ENCODE peak calls at places on chromosomes 3 and 15, in five cellular contexts. N is GM12878, U is HepG2, V is K562, S is H1. A is an unnamed sample.

GRCh38 chr3:14344351-14344750 is 58.1 kb upstream of the SLC6A6 start:
- DNase-seq in N (no peak), U (no peak), V (no peak), S (no peak), A (no peak)

GRCh38 chr3:33430061-33430460 is 10.1 kb downstream of the UBP1 start:
- DNase-seq in N (no peak), U (no peak), V (no peak), S (no peak), A (no peak)

GRCh38 chr15:48861813-48862431 is 16.0 kb upstream of the EID1 start:
- DNase-seq in N (no peak), U (peak), V (peak), S (no peak), A (peak)

GRCh38 chr15:81954158-81954783 is 91.5 kb downstream of the MEX3B start:
- DNase-seq in N (no peak), U (no peak), V (no peak), S (no peak), A (no peak)

GRCh38 chr3:10154335-10155122 is 10.2 kb upstream of the IRAK2 start:
- DNase-seq in N (no peak), U (no peak), V (no peak), S (no peak), A (no peak)

GRCh38 chr3:88057650-88058321 is 1.0 kb downstream of the CGGBP1 start:
- DNase-seq in N (no peak), U (no peak), V (no peak), S (no peak), A (no peak)

GRCh38 chr15:67880651-67881182 is 40.9 kb upstream of the RNU6-1 start:
- DNase-seq in N (no peak), U (peak), V (no peak), S (no peak), A (no peak)

GRCh38 chr15:66356069-66356358 is 471 bp downstream of the TIPIN start:
- DNase-seq in N (no peak), U (no peak), V (no peak), S (no peak), A (no peak)

GRCh38 chr15:51623386-51623938 is 891 bp upstream of the DMXL2 start:
- DNase-seq in N (no peak), U (no peak), V (peak), S (no peak), A (no peak)

GRCh38 chr15:35540885-35541284 is 5.1 kb downstream of the DPH6 start:
- DNase-seq in N (no peak), U (no peak), V (no peak), S (no peak), A (no peak)

GRCh38 chr3:134344560-134344959 is 29.7 kb downstream of the AMOTL2 start:
- DNase-seq in N (no peak), U (no peak), V (no peak), S (no peak), A (no peak)

GRCh38 chr3:156620260-156620659 is 54.1 kb upstream of the TIPARP start:
- DNase-seq in N (no peak), U (peak), V (peak), S (no peak), A (no peak)

GRCh38 chr15:85618956-85619491 is 175.7 kb downstream of the KLHL25 start:
- DNase-seq in N (no peak), U (no peak), V (no peak), S (no peak), A (no peak)

GRCh38 chr3:11300970-11301369 is 28.8 kb downstream of the ATG7 start:
- DNase-seq in N (peak), U (no peak), V (no peak), S (no peak), A (no peak)

GRCh38 chr3:76943671-76944070 is 96.2 kb upstream of the ROBO2 start:
- DNase-seq in N (no peak), U (no peak), V (no peak), S (no peak), A (no peak)

GRCh38 chr3:194884649-194885315 is 199.1 kb downstream of the FAM43A start:
- DNase-seq in N (no peak), U (no peak), V (no peak), S (peak), A (no peak)

GRCh38 chr3:73212683-73213082 is 151.2 kb downstream of the EBLN2 start:
- DNase-seq in N (no peak), U (no peak), V (no peak), S (no peak), A (no peak)

GRCh38 chr15:99963096-99963825 is 230.0 kb upstream of the LYSMD4 start:
- DNase-seq in N (no peak), U (no peak), V (no peak), S (no peak), A (no peak)

GRCh38 chr3:168071971-168072645 is 23.6 kb downstream of the GOLIM4 start:
- DNase-seq in N (no peak), U (no peak), V (no peak), S (no peak), A (no peak)

GRCh38 chr3:131217296-131217741 is 164.3 kb upstream of the NUDT16 start:
- DNase-seq in N (no peak), U (no peak), V (no peak), S (no peak), A (no peak)

GRCh38 chr3:164620956-164621355 is 457.3 kb downstream of the SI start:
- DNase-seq in N (no peak), U (no peak), V (no peak), S (no peak), A (no peak)

GRCh38 chr3:37726445-37727000 is 135.2 kb upstream of the CTDSPL start:
- DNase-seq in N (no peak), U (no peak), V (no peak), S (no peak), A (no peak)

GRCh38 chr3:9746330-9746729 is 3.4 kb upstream of the OGG1 start:
- DNase-seq in N (no peak), U (no peak), V (no peak), S (no peak), A (no peak)

GRCh38 chr3:20264900-20265567 is 79.0 kb upstream of the SGO1 start:
- DNase-seq in N (no peak), U (no peak), V (no peak), S (no peak), A (no peak)

GRCh38 chr3:111828506-111828905 is 30.6 kb upstream of the PHLDB2 start:
- DNase-seq in N (no peak), U (no peak), V (no peak), S (no peak), A (no peak)

GRCh38 chr3:153442386-153442785 is 280.4 kb downstream of the RAP2B start:
- DNase-seq in N (no peak), U (no peak), V (no peak), S (no peak), A (no peak)

GRCh38 chr15:98405013-98405412 is 243.3 kb upstream of the IGF1R start:
- DNase-seq in N (no peak), U (no peak), V (no peak), S (no peak), A (no peak)

GRCh38 chr3:72661115-72661457 is 187.2 kb downstream of the SHQ1 start:
- DNase-seq in N (no peak), U (no peak), V (no peak), S (no peak), A (peak)

GRCh38 chr3:195249057-195249770 is 21.7 kb downstream of the XXYLT1 start:
- DNase-seq in N (no peak), U (no peak), V (no peak), S (peak), A (no peak)

DNA sequence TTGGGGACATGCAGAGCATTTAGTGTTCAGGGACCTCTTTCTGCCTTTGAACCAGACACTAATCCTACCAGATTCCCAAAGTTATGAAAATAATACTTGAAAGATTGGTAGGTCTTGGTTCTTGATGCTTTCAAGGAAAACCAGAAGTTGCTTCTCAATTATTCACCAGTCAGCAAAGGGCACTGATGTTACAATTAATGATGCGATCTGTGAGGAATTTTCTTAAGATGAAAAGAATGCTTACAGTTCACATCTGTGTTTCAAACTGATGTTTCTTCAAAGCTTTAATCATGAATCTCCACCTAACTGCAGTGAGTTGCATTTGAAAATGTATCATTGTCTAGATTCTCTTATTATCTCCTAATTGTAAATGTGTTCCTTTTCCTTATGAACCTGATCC is 161.0 kb downstream of the NAALADL2 start:
- DNase-seq in N (no peak), U (no peak), V (no peak), S (no peak), A (no peak)
- TF ChIP-seq ZNF274 in N (no peak), U (no peak), V (no peak), S (no peak), A (no peak)

GRCh38 chr3:30319713-30320112 is 286.7 kb upstream of the TGFBR2 start:
- DNase-seq in N (no peak), U (peak), V (no peak), S (peak), A (peak)
- TF ChIP-seq JUND in N (no peak), U (no peak), V (no peak), S (no peak), A (no peak)

DNA sequence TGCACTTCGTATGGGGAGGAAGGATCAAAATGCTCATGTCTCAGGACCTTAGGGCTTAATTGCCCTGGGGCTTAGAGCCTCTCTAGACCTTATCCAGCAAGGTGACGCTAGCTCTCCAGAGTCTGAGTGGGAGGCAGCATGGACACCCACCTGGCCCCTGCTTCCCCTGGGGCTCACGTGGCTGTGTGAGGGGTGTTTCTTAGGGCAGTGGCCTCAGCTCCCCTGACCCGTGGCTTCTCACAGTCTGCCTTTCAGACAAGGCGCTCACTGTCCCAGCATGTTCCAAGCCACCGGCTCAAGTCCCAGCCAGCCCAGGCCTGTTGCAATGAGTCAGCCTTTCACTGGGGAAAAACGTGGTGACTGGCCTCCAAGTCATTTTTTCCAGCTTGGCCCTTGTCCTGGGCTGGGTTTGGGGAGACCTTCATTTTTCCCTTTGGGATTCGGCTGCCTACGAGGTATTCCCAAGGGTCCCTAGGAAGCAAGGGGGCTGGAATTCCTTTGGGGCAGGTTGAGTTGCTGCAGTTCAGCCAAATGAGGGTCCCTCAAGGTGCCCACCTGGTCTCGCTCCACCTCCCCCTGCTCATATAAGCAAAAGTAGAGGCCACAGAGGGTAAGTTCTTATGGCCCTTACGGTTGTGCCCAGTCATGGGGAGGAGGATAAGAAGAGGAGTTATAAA is 15.7 kb downstream of the BHLHE40 start:
- DNase-seq in N (no peak), U (peak), V (peak), S (no peak), A (peak)
- TF ChIP-seq ZNF274 in N (no peak), U (no peak), V (no peak), S (no peak), A (no peak)

DNA sequence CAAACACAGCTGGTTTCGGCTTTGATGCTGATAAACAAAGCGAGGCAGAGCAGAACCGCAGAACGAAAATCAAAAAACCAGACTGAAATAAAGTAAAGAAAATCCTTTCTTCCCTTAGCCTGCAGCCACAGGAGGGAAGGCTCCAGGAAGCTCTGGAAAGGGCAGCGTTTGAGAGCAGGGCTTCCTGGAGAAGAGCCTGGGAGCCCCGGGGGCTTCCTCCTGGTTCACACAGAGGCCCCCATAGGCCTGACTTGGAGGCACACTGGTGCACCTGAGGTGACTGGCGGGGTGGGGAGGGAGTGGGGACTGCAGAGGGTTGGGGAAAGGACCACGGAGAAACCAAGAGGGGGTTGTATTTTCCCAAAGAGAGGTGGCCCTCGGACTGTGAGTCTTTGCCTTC is 98.8 kb upstream of the WNT5A start:
- DNase-seq in N (no peak), U (no peak), V (no peak), S (no peak), A (no peak)
- TF ChIP-seq JUND in N (no peak), U (no peak), V (no peak), S (no peak), A (no peak)

GRCh38 chr15:38041576-38041975 is 107.1 kb downstream of the TMCO5A start:
- DNase-seq in N (no peak), U (no peak), V (no peak), S (no peak), A (no peak)
- TF ChIP-seq ZNF274 in N (no peak), U (no peak), V (no peak), S (no peak), A (no peak)

GRCh38 chr3:104044002-104044401 is 1322.7 kb upstream of the ALCAM start:
- DNase-seq in N (no peak), U (no peak), V (no peak), S (no peak), A (no peak)
- TF ChIP-seq JUND in N (no peak), U (no peak), V (no peak), S (no peak), A (no peak)

GRCh38 chr3:162139841-162140240 is 643.2 kb downstream of the OTOL1 start:
- DNase-seq in N (no peak), U (no peak), V (no peak), S (no peak), A (no peak)

GRCh38 chr3:162138509-162138908 is 641.9 kb downstream of the OTOL1 start:
- DNase-seq in N (no peak), U (no peak), V (no peak), S (no peak), A (no peak)

GRCh38 chr3:162143181-162143580 is 646.6 kb downstream of the OTOL1 start:
- DNase-seq in N (no peak), U (no peak), V (no peak), S (no peak), A (no peak)

GRCh38 chr3:162142511-162142910 is 645.9 kb downstream of the OTOL1 start:
- DNase-seq in N (no peak), U (no peak), V (no peak), S (no peak), A (no peak)

DNA sequence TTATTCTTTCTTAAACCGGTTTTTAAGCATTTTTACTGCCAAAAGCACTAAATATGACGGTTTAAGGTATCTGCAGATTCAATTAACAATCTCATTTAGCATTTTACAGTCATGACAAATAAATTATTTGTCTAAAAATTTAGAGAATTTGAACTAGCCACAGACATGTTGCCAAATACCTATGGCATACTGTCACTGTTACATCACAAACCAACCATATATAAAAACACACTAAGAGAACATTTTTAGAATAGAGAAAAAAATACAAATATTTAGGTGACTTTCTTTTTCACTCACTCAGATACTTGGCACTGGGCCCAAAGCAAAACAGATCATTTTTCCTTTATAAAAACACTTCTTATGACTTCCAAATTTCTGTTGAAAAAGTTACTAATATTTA is 644.6 kb downstream of the OTOL1 start:
- DNase-seq in N (no peak), U (no peak), V (no peak), S (no peak), A (no peak)
- TF ChIP-seq ZNF274 in N (no peak), U (no peak), V (no peak), S (no peak), A (no peak)

A was measured in HCT116.